ENCODE peak calls at places on chromosomes 4 and X, in six cellular contexts. G is WERI-Rb-1, Q is K562, F is cardiac muscle cell, C is IMR-90, M is colonic mucosa. R is an unnamed sample.
A peak's percentile ranks its signal among the peaks of the same experiment; 100 is the strongest.

GRCh38 chrX:97692575-97692974 is 808.9 kb downstream of the RPA4 start:
- DNase-seq in G (no peak), Q (no peak), F (no peak), C (no peak), M (no peak), R (no peak)

GRCh38 chrX:23953908-23954269 is 46.1 kb downstream of the CXorf58 start:
- DNase-seq in G (no peak), Q (no peak), F (no peak), C (no peak), M (no peak), R (no peak)

GRCh38 chr4:38230121-38230728 is 270.0 kb downstream of the PTTG2 start:
- DNase-seq in G (no peak), Q (peak; percentile 49), F (no peak), C (no peak), M (peak; percentile 87), R (no peak)

GRCh38 chr4:2241410-2242353 is at the start of the genes HAUS3 and POLN:
- DNase-seq in G (peak; percentile 99), Q (peak; percentile 99), F (peak; percentile 99), C (peak; percentile 96), M (peak; percentile 99), R (peak; percentile 96)

GRCh38 chrX:40514376-40514775 is 66.4 kb upstream of the ATP6AP2 start:
- DNase-seq in G (no peak), Q (no peak), F (no peak), C (no peak), M (no peak), R (no peak)

GRCh38 chr4:7734651-7735260 is 204.9 kb downstream of the AFAP1 start:
- DNase-seq in G (no peak), Q (no peak), F (no peak), C (no peak), M (no peak), R (no peak)

GRCh38 chrX:114717921-114718320 is 134.0 kb downstream of the HTR2C start:
- DNase-seq in G (peak; percentile 35), Q (no peak), F (peak; percentile 44), C (no peak), M (no peak), R (no peak)

GRCh38 chr4:120771907-120772306 is 150.6 kb downstream of the PRDM5 start:
- DNase-seq in G (no peak), Q (no peak), F (no peak), C (no peak), M (no peak), R (no peak)

GRCh38 chrX:53882331-53882730 is 161.9 kb downstream of the PHF8 start:
- DNase-seq in G (no peak), Q (no peak), F (peak; percentile 2), C (peak; percentile 76), M (no peak), R (no peak)

GRCh38 chr4:81631958-81632439 is 160.3 kb upstream of the RASGEF1B start:
- DNase-seq in G (no peak), Q (peak; percentile 9), F (peak; percentile 49), C (peak; percentile 43), M (no peak), R (peak; percentile 81)

GRCh38 chrX:116384406-116384805 is 52.0 kb upstream of the SLC6A14 start:
- DNase-seq in G (no peak), Q (no peak), F (no peak), C (peak; percentile 0), M (no peak), R (no peak)

GRCh38 chr4:54091637-54092404 is 8.1 kb upstream of the GSX2 start:
- DNase-seq in G (peak; percentile 81), Q (peak; percentile 73), F (peak; percentile 66), C (peak; percentile 70), M (peak; percentile 83), R (no peak)

GRCh38 chrX:46036508-46036907 is 508.7 kb downstream of the ZNF674 start:
- DNase-seq in G (no peak), Q (no peak), F (no peak), C (no peak), M (no peak), R (no peak)

GRCh38 chr4:27187786-27188185 is 327.1 kb downstream of the STIM2 start:
- DNase-seq in G (no peak), Q (no peak), F (no peak), C (no peak), M (no peak), R (no peak)

GRCh38 chr4:77930154-77930553 is 67.5 kb downstream of the MRPL1 start:
- DNase-seq in G (no peak), Q (no peak), F (no peak), C (no peak), M (no peak), R (no peak)
- TF ChIP-seq CTCF in G (no peak), Q (no peak), F (no peak), C (no peak), M (no peak), R (no peak)

DNA sequence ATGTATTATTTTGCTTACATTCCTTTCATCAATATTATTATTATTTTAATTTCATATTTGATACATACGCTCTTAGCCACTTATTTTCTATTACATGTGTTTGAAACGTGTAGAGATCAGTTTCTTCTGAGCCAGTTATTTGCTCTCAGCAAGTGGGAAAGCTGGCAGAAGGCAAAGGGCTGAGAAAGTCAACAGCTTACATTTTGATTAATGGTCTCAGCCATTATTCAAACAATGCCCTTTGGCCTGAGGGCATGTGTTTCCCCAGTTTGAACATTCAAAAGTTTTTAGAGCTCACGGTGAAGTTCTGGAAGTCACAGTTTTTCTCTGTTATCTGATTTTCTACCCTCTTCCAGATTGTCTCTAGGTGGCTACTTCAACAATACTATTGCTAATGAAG is 591.8 kb upstream of the CPEB2 start:
- DNase-seq in G (no peak), Q (no peak), F (no peak), C (no peak), M (no peak), R (no peak)
- H3K9me3 ChIP-seq in G (no peaks in the 10 kb centered on the region), Q (no peaks in the 10 kb centered on the region), F (no peaks in the 10 kb centered on the region), C (no peaks in the 10 kb centered on the region), M (no peaks in the 10 kb centered on the region), R (peaks cover 2% of the 10 kb centered on the region)

DNA sequence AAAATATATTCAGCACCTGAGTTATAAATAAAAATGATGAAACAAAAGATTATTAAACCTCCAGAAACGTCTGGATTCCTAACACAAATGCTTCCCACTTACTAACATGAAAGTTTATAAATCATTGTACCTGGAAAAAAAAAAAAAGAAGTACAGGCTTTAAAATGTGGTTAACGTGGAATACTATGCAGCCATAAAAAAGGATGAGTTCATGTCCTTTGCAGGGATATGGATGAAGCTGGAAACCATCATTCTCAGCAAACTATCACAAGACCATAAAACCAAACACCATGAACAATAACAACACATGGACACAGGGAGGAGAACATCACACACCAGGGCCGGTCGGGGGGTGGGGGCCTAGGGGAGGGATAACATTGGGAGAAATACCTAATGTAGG is 160.5 kb downstream of the ADAMTS3 start:
- DNase-seq in G (no peak), Q (no peak), F (no peak), C (no peak), M (no peak), R (no peak)
- H3K36me3 ChIP-seq in G (no peaks in the 10 kb centered on the region), Q (no peaks in the 10 kb centered on the region), F (no peaks in the 10 kb centered on the region), C (no peaks in the 10 kb centered on the region), M (no peaks in the 10 kb centered on the region), R (no peaks in the 10 kb centered on the region)

GRCh38 chr4:40283968-40284367 is 51.2 kb upstream of the CHRNA9 start:
- DNase-seq in G (no peak), Q (peak; percentile 30), F (no peak), C (no peak), M (no peak), R (no peak)
- TF ChIP-seq CTCF in G (no peak), Q (peak; percentile 29), F (no peak), C (no peak), M (no peak), R (peak; percentile 20)

R was measured in RWPE2.